ENCODE peak calls at places on chromosome 12, in seven cellular contexts. T is A549, J is right lobe of liver, M is upper lobe of right lung, Q is OCI-LY7, U is mesothelial cell of epicardium, B is Calu3. X is an unnamed sample.

GRCh38 chr12:22100952-22101748 is 55.1 kb downstream of the CMAS start:
- DNase-seq in B (peak), Q (peak), J (no peak), U (no peak), M (no peak), T (peak), X (peak)

GRCh38 chr12:117090816-117091711 is 8.2 kb downstream of the TESC start:
- DNase-seq in U (no peak), T (no peak), Q (no peak), M (no peak), B (peak), J (peak), X (no peak)

GRCh38 chr12:110766311-110767154 is 23.8 kb upstream of the PPP1CC start:
- DNase-seq in Q (no peak), M (no peak), J (no peak), B (no peak), T (no peak), U (no peak), X (no peak)

GRCh38 chr12:102903318-102904007 is 13.6 kb downstream of the PAH start:
- DNase-seq in U (no peak), B (no peak), J (no peak), T (peak), M (no peak), Q (no peak), X (no peak)

GRCh38 chr12:71904629-71905028 is 34.0 kb upstream of the TPH2 start:
- DNase-seq in J (no peak), M (no peak), T (no peak), B (no peak), Q (no peak), U (no peak), X (no peak)

GRCh38 chr12:2834581-2835491 is at the start of gene NRIP2:
- DNase-seq in M (no peak), J (no peak), Q (no peak), B (no peak), U (no peak), T (no peak), X (no peak)

GRCh38 chr12:110223777-110224378 is 57.2 kb upstream of the ATP2A2 start:
- DNase-seq in M (no peak), T (peak), Q (no peak), U (no peak), J (no peak), B (no peak), X (no peak)

GRCh38 chr12:70082997-70083676 is 160.1 kb upstream of the CNOT2 start:
- DNase-seq in U (no peak), T (no peak), B (no peak), M (no peak), J (no peak), Q (no peak), X (no peak)

GRCh38 chr12:3129301-3130052 is 52.3 kb downstream of the TSPAN9 start:
- DNase-seq in J (no peak), U (no peak), Q (no peak), T (no peak), M (no peak), B (no peak), X (no peak)

GRCh38 chr12:79397609-79398008 is 293.2 kb downstream of the PAWR start:
- DNase-seq in Q (no peak), T (no peak), U (no peak), B (no peak), J (no peak), M (no peak), X (no peak)

GRCh38 chr12:64459388-64460024 is 7.6 kb downstream of the TBK1 start:
- DNase-seq in J (no peak), B (peak), T (no peak), U (no peak), M (no peak), Q (no peak), X (no peak)

GRCh38 chr12:43370299-43370698 is 181.7 kb downstream of the ADAMTS20 start:
- DNase-seq in J (no peak), B (peak), Q (no peak), M (no peak), T (peak), U (no peak), X (no peak)

GRCh38 chr12:89040146-89040964 is 311.9 kb downstream of the DUSP6 start:
- DNase-seq in U (no peak), T (no peak), B (no peak), J (peak), Q (peak), M (no peak), X (peak)

GRCh38 chr12:66964629-66965028 is 285.8 kb upstream of the GRIP1 start:
- DNase-seq in Q (no peak), M (no peak), J (no peak), B (no peak), T (no peak), U (no peak), X (no peak)

GRCh38 chr12:71399197-71399596 is 40.4 kb upstream of the LGR5 start:
- DNase-seq in Q (no peak), U (no peak), J (no peak), M (no peak), B (no peak), T (no peak), X (no peak)

GRCh38 chr12:70576341-70577282 is 60.6 kb downstream of the PTPRB start:
- DNase-seq in M (no peak), B (peak), Q (peak), T (peak), J (no peak), U (no peak), X (peak)

GRCh38 chr12:10223208-10223607 is 10.5 kb downstream of the GABARAPL1 start:
- DNase-seq in B (no peak), M (no peak), T (no peak), Q (no peak), J (no peak), U (no peak), X (no peak)

GRCh38 chr12:50394469-50395029 is 1.9 kb downstream of the FAM186A start:
- DNase-seq in U (no peak), Q (no peak), T (no peak), M (no peak), B (peak), J (no peak), X (no peak)

GRCh38 chr12:22190969-22191368 is 143.5 kb downstream of the ST8SIA1 start:
- DNase-seq in B (no peak), J (no peak), T (no peak), Q (no peak), U (no peak), M (no peak), X (no peak)

GRCh38 chr12:33427071-33427470 is 12.5 kb downstream of the SYT10 start:
- DNase-seq in Q (peak), B (peak), U (no peak), T (peak), J (no peak), M (no peak), X (no peak)
- TF ChIP-seq CTCF in Q (peak), B (peak), U (no peak), T (no peak), J (no peak), M (peak), X (no peak)

GRCh38 chr12:52362118-52362726 is 5.1 kb downstream of the KRT85 start:
- DNase-seq in B (no peak), Q (peak), M (no peak), U (peak), J (no peak), T (peak), X (no peak)
- TF ChIP-seq CTCF in B (no peak), Q (peak), M (peak), U (no peak), J (no peak), T (peak), X (peak)

DNA sequence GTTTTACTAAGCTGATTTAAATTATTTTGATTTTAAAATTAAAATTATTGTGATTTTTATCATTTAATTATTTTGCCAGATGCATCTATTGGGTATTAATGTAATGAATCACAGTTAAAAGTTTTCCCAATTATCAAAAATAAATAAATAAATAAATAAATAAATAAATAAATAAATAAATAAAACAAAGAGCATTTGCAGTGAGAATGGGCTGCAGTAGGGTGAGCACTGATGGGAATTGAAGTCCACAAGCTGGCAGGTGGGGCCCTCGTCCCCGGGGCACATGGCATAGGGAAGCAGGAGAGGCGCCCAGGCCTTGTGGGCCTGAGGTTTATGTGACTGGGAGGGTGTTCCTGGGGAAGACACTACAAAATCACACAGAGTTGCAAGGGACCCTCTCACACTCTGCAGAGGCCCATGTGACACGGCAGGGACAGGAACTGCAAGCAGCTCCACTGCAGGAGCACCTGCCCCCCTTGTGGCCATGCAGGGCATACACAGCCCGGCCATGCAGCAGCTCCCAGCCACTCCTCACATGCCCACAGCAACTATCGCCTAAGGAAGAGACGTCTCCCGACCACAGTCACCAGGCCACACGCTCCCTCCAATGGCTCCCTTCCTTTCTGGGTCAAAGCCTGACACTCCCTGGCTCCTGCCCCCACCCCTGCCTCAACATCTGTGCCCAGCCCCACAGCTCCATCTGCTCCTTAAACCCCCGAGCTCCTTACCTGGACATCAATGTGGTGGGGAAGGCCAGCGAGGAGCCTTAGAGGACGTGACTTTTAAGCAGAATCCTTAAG is 256.3 kb upstream of the SFSWAP start:
- DNase-seq in U (no peak), M (peak), B (peak), J (peak), T (peak), Q (peak), X (peak)
- TF ChIP-seq CTCF in U (peak), M (peak), B (peak), J (peak), T (peak), Q (peak), X (peak)

GRCh38 chr12:92036771-92037453 is 108.7 kb downstream of the BTG1 start:
- DNase-seq in J (no peak), U (no peak), M (no peak), T (no peak), Q (no peak), B (peak), X (no peak)
- TF ChIP-seq CTCF in J (no peak), U (no peak), M (no peak), T (no peak), Q (no peak), B (no peak), X (no peak)

DNA sequence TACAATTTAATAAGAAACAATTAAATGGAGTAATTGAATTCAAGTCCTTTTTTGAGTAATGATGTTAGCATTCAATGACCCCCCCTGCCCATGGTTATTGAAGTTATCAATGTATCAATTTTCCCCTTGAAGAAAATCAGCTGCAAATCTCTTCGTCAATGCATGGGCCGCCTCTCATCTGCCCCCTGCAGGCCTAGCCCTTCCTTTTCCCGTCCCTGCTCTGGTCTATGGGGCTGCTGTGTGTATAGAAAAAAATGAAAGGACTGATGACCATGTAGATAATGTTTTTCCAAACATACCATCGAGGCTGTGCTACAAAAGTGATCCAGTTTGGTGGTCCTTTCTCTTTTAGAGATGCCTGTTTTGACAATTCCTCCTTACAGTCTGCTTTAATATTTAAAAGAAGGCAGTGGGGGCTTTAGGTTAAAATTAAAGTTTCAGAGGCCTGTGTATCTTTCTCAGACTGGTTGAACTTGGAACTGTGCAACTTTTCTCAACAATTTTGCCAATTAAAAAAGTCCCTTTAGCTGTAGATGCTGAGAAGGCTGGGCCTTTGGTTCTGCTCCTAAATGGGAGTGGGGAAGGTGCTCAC is 98.4 kb downstream of the APAF1 start:
- DNase-seq in Q (peak), T (peak), M (no peak), J (no peak), B (peak), U (no peak), X (peak)
- TF ChIP-seq CTCF in Q (peak), T (peak), M (peak), J (peak), B (peak), U (peak), X (peak)

DNA sequence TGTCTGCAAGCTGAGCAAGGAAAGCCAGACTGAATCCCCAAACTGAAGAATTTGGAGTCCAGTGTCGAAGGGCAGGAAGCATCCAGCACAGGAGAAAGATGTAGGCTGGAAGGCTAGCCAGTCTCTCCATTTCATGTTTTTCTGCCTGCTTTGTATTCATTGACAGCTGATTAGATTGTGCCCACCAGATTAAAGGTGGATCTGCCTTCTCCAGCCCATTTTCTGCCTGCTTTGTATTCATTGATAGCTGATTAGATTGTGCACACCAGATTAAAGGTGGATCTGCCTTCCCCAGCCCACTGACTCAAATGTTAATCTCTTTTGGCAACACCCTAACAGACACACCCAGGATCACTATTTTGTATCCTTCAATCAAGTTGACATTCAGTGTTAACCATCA is 85.3 kb downstream of the PLBD1 start:
- DNase-seq in U (no peak), T (no peak), M (no peak), J (no peak), B (no peak), Q (no peak), X (no peak)
- TF ChIP-seq CTCF in U (no peak), T (no peak), M (no peak), J (no peak), B (no peak), Q (no peak), X (no peak)

GRCh38 chr12:52710744-52711143 is 7.4 kb upstream of the KRT77 start:
- DNase-seq in Q (peak), B (no peak), U (no peak), M (no peak), J (no peak), T (no peak), X (no peak)

GRCh38 chr12:52714887-52715281 is 11.6 kb upstream of the KRT77 start:
- DNase-seq in U (no peak), M (no peak), J (no peak), T (no peak), B (no peak), Q (no peak), X (no peak)

GRCh38 chr12:52716061-52716460 is 12.7 kb upstream of the KRT77 start:
- DNase-seq in M (no peak), Q (no peak), T (no peak), J (no peak), U (no peak), B (no peak), X (no peak)

GRCh38 chr12:52713960-52714886 is 10.9 kb upstream of the KRT77 start:
- DNase-seq in U (no peak), T (peak), B (no peak), Q (no peak), J (no peak), M (no peak), X (no peak)

DNA sequence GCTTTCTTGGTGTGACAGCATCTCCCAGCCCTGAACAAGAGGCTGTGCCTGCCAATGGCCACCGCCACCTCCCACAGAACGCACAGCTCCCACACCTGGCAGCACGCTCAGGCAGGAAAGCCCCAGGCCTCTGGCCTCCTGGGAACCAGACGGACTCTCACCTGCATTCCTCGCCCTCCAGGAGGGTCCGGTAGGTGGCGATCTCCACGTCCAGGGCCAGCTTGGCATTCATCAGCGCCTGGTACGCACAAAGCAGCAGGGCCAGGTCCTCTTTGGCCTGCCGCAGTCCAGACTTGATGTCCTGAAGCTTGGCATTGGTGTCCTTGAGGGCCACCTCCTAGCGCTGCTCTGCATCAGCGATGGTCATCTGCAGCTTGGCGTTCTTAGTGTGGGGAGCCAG is 12.1 kb upstream of the KRT77 start:
- DNase-seq in J (no peak), M (peak), U (no peak), T (peak), B (no peak), Q (no peak), X (no peak)
- TF ChIP-seq CTCF in J (no peak), M (peak), U (no peak), T (no peak), B (no peak), Q (peak), X (no peak)

GRCh38 chr12:49089831-49090773 is 4.5 kb downstream of the DHH start:
- DNase-seq in T (peak), Q (peak), B (peak), J (peak), M (peak), U (no peak), X (peak)
- TF ChIP-seq CTCF in T (peak), Q (peak), B (no peak), J (no peak), M (peak), U (peak), X (peak)

DNA sequence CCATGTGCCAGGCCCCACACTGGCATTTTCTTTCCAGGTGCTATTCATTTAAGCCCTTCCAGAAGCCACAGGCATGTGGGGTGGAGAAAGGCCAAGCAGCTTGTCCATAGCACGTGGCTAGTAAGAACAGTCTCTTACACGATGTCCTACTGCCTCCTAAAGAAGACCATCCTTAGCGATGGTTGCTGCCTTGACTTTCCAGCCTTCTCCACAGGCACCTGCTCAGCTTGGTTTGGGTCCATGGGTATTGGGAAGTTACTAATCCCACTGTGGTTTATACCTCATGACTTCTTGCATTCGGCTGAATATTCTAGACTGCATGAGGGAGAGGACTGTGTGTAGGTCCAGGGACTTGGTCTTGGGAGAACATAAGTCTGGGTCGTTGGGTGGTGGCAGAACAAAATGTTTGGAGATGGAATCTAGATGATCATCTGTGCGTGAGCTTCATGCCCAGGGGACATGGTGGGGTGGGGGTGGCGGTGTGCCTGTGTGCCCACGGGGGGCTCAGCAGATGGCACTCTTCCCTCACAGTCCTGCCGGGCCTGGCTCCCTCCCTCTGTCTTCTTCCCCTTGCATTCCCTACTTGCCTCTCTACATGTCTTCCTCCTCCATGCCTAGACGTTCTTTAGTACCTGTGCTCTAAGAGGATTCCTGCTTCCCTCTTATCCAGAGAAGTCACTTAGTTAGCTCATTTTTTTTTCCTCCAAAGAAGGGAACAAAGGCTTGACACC is 49.1 kb downstream of the NINJ2 start:
- DNase-seq in B (peak), J (no peak), M (no peak), Q (peak), U (no peak), T (peak), X (no peak)
- TF ChIP-seq CTCF in B (no peak), J (no peak), M (peak), Q (peak), U (no peak), T (peak), X (peak)

X was measured in GM13977.